ENCODE peak calls at places on chromosomes 4 and X, in four cellular contexts. C is endothelial cell; N is activated T-helper 1 cell treated with anti-CD3 and anti-CD28 coated beads, Interleukin-2, amount 50 U/mL, for 16 hours; H is activated CD4-positive, CD25-positive, alpha-beta regulatory T cell. F is an unnamed sample.

GRCh38 chrX:115367455-115367854 is 77.9 kb downstream of the LUZP4 start:
- DNase-seq in N (no peak), H (no peak), C (no peak), F (no peak)

GRCh38 chr4:54482529-54482961 is 175.2 kb upstream of the KIT start:
- DNase-seq in H (no peak), N (no peak), C (no peak), F (no peak)

GRCh38 chr4:108049406-108049805 is 59.7 kb downstream of the HADH start:
- DNase-seq in C (no peak), N (no peak), H (no peak), F (no peak)

GRCh38 chr4:26861434-26862186 is 969 bp downstream of the STIM2 start:
- DNase-seq in C (peak; percentile 59), N (peak; percentile 60), H (peak; percentile 36), F (peak; percentile 47)

GRCh38 chr4:79864470-79865190 is 208.4 kb downstream of the ANTXR2 start:
- DNase-seq in C (no peak), N (no peak), H (no peak), F (no peak)

GRCh38 chr4:25814323-25814722 is 48.5 kb downstream of the SEL1L3 start:
- DNase-seq in H (no peak), N (no peak), C (no peak), F (no peak)

GRCh38 chr4:114263233-114263632 is 283.8 kb upstream of the ARSJ start:
- DNase-seq in C (no peak), H (no peak), N (no peak), F (no peak)

GRCh38 chr4:67288964-67289363 is 256.3 kb downstream of the CENPC start:
- DNase-seq in N (no peak), H (no peak), C (peak; percentile 66), F (peak; percentile 5)

GRCh38 chrX:920234-920799 is 289.7 kb downstream of the SHOX start:
- DNase-seq in C (no peak), N (no peak), H (no peak), F (no peak)

GRCh38 chrX:1535241-1536041 is 1.5 kb downstream of the P2RY8 start:
- DNase-seq in H (no peak), C (no peak), N (peak; percentile 23), F (no peak)

GRCh38 chrX:357693-358471 is 28.8 kb downstream of the PPP2R3B start:
- DNase-seq in C (no peak), H (no peak), N (no peak), F (no peak)

GRCh38 chr4:150229538-150229937 is 151.3 kb downstream of the DCLK2 start:
- DNase-seq in N (no peak), C (no peak), H (no peak), F (no peak)

GRCh38 chr4:105967058-105967658 is 71.9 kb downstream of the NPNT start:
- DNase-seq in N (no peak), H (no peak), C (no peak), F (no peak)

GRCh38 chr4:21790437-21791029 is 158.0 kb downstream of the KCNIP4 start:
- DNase-seq in C (no peak), N (no peak), H (no peak), F (no peak)

GRCh38 chr4:174254613-174255012 is 28.9 kb downstream of the FBXO8 start:
- DNase-seq in C (no peak), N (no peak), H (no peak), F (no peak)

GRCh38 chrX:110180176-110180927 is 137.5 kb downstream of the AMMECR1 start:
- DNase-seq in H (no peak), N (no peak), C (no peak), F (no peak)